ENCODE peak calls at places on chromosome 20, in seven cellular contexts. U, Q, X, S, J, L and B are unnamed samples.

GRCh38 chr20:21177767-21178166 is 51.9 kb downstream of the KIZ start:
- DNase-seq in Q (no peak), J (no peak), L (no peak), X (no peak), S (no peak), U (no peak), B (no peak)

GRCh38 chr20:4022386-4023350 is 7.3 kb upstream of the RNF24 start:
- DNase-seq in U (no peak), Q (no peak), J (peak), S (no peak), L (no peak), X (no peak), B (no peak)

GRCh38 chr20:25039697-25040437 is 18.1 kb downstream of the ACSS1 start:
- DNase-seq in X (peak), S (peak), U (no peak), Q (peak), L (peak), J (peak), B (no peak)

GRCh38 chr20:35478804-35479472 is 23.5 kb downstream of the CEP250 start:
- DNase-seq in X (no peak), U (no peak), Q (no peak), S (no peak), J (no peak), L (no peak), B (peak)

GRCh38 chr20:32216396-32217142 is 8.9 kb downstream of the POFUT1 start:
- DNase-seq in Q (no peak), U (no peak), X (no peak), J (no peak), S (no peak), L (no peak), B (no peak)

GRCh38 chr20:24993337-24994185 is 1.0 kb upstream of the APMAP start:
- DNase-seq in S (no peak), Q (no peak), U (no peak), L (peak), J (peak), X (peak), B (no peak)

GRCh38 chr20:53859684-53860083 is 210.7 kb downstream of the BCAS1 start:
- DNase-seq in S (no peak), X (no peak), J (peak), L (no peak), Q (peak), U (no peak), B (no peak)

GRCh38 chr20:23145281-23145700 is 59.2 kb upstream of the CD93 start:
- DNase-seq in X (peak), Q (peak), J (peak), S (no peak), L (peak), U (no peak), B (peak)

GRCh38 chr20:8043687-8044278 is 24.2 kb upstream of the TMX4 start:
- DNase-seq in U (no peak), Q (no peak), S (no peak), J (peak), L (peak), X (peak), B (peak)

GRCh38 chr20:25309395-25310267 is 61.7 kb downstream of the PYGB start:
- DNase-seq in S (peak), J (peak), U (peak), L (peak), Q (peak), X (peak), B (peak)

DNA sequence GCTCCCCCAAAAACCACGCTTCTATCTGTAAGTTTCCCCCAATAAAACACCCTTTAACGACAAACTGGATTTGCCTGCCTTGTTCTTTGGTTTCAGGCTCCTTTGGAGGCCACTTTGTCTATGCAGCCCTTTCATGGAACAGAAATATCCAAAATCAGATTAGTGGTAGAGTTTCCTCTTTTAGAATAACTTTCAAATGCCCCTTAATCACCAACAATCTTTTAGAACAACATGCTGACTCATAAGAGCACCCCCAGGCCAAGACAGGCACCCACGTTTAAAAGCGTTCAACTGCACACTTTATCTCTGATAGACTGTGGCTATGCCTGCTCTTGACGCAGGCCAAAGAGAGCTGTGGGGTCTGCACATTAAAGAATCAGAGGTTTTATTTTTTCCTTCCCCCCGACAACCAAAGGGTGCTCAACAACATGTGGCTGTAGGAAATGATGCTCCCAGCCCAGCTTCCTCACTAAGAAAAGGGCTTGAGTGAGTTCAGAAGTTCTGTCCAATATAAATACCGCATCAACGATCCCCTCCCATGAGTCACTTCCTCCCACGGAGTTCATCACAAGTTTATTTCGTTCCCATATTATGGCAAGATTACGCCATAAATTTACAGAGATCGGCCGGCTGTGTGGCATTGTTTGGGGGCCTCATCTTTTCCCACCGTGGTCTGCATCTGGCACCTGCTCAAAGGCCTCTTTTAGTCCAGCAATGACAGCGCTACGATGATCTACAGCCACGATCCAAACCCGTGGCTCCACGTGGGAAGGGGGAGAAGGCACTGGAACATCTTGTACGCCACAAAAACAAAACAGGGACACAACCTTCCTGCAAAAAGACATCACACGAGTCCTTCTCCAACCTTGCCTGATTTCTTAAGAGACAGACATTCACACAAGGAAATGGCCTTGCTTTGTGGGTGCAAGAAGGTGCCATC is 88.8 kb upstream of the NFATC2 start:
- DNase-seq in J (peak), S (peak), Q (peak), L (peak), X (peak), U (peak), B (peak)
- H3K4me3 ChIP-seq in J (peak), S (peak), Q (peak), L (no peak), X (peak), U (no peak), B (peak)

DNA sequence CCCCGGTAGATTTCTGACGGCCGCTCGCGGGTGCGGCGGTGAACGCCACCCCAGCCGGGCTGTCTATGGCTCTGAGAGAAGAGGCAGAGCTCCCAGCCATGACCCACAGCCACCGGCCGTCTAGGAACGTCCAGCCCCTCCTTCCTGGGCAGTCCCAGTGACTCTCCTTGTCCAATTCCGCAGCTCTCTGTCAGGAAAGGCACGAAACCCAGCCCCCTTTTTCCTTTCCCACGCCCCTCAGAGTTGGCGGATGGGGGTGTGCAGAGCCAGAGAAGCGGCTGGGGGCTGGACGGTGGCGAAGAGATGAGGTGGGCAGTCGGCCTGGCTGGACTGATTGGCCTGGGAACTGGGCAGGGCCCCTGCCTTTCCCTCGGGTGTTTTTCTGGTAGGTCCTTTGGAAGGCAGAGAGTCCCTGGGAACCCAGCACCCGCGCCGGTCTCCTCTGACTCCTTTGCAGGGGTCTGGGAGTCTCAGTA is 1.5 kb downstream of the EBF4 start:
- DNase-seq in J (no peak), S (no peak), Q (no peak), U (no peak), X (no peak), L (no peak), B (no peak)
- H3K4me3 ChIP-seq in J (no peak), S (peak), Q (peak), U (no peak), X (no peak), L (no peak), B (no peak)

DNA sequence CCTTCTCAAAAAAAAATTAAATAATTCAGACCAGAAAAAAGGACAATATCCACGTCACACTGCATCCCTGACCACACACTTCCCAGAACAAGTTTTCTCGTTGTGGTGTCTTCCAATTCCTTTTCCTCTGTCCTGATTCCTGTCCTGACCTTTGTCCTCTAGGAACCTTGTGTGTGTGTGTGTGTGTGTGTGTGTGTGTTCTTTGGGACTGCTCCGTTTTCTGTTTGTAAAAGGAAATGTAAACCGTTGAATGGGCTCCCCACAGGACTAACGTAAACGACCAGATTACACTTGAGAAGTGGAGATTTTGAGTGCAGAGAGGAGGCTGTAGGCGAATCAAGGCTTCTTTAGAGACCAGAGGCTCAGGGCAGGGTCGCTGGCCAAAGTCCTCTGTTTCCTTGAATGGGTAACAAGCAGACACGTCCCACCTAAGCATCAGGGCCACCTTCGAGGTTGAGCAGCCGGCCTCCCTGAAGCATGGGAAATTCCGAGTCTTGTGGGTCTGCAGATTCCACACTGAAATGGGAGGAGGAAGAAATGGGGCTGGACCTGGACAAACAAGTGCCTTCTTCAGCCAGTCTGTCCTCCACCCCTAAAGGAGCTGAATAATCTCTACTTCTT is 7.3 kb downstream of the ZBTB46 start:
- DNase-seq in Q (no peak), X (no peak), U (no peak), S (no peak), J (no peak), L (no peak), B (no peak)
- H3K4me3 ChIP-seq in Q (no peak), X (no peak), U (no peak), S (no peak), J (no peak), L (no peak), B (no peak)

DNA sequence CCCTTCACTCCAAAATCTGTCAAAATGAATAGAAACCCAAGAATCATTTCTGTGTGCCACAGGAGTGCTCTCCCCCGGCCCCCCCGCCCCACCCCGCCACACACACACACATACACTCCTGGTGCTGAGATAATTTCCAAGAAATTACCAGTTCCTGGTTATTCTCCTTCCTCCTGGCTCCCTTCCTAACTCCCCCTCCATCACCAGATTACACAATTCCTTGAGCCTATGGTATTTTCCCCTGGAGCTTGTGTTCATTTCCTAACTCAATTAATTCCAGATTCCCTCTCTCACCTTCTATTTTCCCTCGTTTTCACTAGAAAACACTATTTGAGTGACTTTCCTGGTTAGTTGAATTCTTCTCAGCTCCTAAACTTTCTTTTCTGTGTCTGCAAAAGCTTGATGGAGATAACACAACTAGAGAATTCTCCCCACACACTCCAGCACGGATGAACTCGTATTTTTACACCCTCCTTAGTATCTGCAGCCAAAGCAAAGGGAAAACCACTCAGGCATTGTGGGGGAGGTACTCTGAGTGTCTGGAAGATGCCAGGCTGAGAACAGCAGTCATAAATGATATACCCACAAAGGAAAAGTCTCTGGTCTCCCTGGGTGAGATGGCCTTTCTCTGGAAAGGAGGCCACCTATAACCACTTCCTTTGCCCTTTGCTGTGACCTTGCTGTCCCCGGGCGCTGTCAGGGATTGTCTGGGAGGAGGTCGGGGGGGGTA is 1.9 kb upstream of the SLC24A3 start:
- DNase-seq in S (no peak), L (no peak), U (no peak), Q (no peak), J (peak), X (peak), B (no peak)
- H3K4me3 ChIP-seq in S (peak), L (no peak), U (no peak), Q (no peak), J (no peak), X (no peak), B (no peak)

DNA sequence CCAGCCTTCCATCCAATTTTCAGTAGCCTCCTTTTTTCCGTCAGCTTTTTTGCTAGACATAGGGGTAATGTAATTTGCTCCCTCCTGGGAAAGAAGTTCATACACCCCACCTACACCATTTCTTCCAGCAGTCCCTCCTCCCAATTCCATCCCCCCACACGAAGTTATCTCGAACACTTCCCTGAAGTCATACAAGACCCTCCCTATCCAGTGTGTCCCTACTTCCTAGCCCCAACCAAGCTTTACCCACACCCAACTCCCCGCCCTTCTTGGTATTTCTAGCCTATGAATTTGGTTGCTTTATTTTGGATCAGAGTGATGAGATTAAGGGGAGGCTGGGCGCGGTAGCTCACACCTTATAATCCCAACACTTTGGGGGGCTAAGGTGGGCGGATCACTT is 1.0 kb downstream of the UBE2C start:
- DNase-seq in Q (no peak), L (no peak), S (no peak), U (no peak), X (no peak), J (no peak), B (no peak)
- H3K4me3 ChIP-seq in Q (no peak), L (peak), S (no peak), U (peak), X (peak), J (peak), B (peak)

DNA sequence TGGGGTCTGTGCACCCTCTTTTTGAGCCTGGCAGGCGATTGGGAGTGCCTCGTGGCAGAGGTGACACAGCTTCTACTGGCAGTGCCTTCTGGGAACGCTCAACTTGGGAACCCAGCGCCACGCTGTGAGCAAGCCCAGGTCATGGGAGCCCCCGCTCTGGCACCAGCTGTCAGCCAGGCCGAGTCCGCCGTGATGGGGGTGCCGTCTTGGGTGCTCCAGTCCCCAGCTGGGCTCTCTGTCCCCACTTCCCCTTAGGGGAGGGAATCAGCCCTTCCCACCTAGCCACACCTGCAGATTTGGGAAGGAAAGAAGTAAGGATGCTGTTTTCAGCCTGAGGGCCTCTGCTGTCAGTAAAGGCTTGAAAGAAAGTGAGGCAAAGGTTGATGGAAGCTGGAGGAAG is 31.0 kb upstream of the NTSR1 start:
- DNase-seq in L (no peak), Q (no peak), S (no peak), J (no peak), X (no peak), U (no peak), B (no peak)
- H3K4me3 ChIP-seq in L (no peak), Q (no peak), S (no peak), J (no peak), X (no peak), U (no peak), B (no peak)